ENCODE peak calls at places on chromosomes 11 and 22, in four cellular contexts. B is COR-L47; R is iPS DF 6.9; C is stimulated activated CD4-positive, alpha-beta T cell treated with anti-CD3 and anti-CD28 coated beads, TNF-alpha, amount 100 ng/mL, for 4 hours. Q is an unnamed sample.

GRCh38 chr22:19607198-19608113 is 83.2 kb upstream of the CLDN5 start:
- DNase-seq in B (peak), R (no peak), C (no peak), Q (peak)

GRCh38 chr11:113147249-113147648 is 167.1 kb upstream of the TTC12 start:
- DNase-seq in B (peak), R (no peak), C (no peak), Q (peak)

GRCh38 chr22:45134313-45134712 is 29.4 kb upstream of the NUP50 start:
- DNase-seq in B (no peak), R (no peak), C (no peak), Q (no peak)

GRCh38 chr11:19660076-19660475 is 52.6 kb upstream of the NAV2 start:
- DNase-seq in R (no peak), C (no peak), B (no peak), Q (no peak)

GRCh38 chr22:17565986-17566687 is 2.8 kb downstream of the SLC25A18 start:
- DNase-seq in R (no peak), B (no peak), C (no peak), Q (no peak)

GRCh38 chr11:46524201-46524600 is 69.6 kb downstream of the AMBRA1 start:
- DNase-seq in R (no peak), C (no peak), B (peak), Q (no peak)

GRCh38 chr22:44281706-44282637 is 30.8 kb downstream of the SHISAL1 start:
- DNase-seq in B (no peak), C (no peak), R (no peak), Q (no peak)

GRCh38 chr22:38706101-38706884 is 549 bp downstream of the GTPBP1 start:
- DNase-seq in R (no peak), C (peak), B (no peak), Q (peak)

GRCh38 chr11:66743271-66743968 is 14.4 kb upstream of the SPTBN2 start:
- DNase-seq in C (no peak), B (no peak), R (no peak), Q (no peak)

GRCh38 chr11:127115844-127116243 is 115.3 kb upstream of the KIRREL3 start:
- DNase-seq in C (no peak), R (no peak), B (no peak), Q (no peak)

GRCh38 chr22:32737811-32738210 is 63.7 kb upstream of the TIMP3 start:
- DNase-seq in B (no peak), C (no peak), R (no peak), Q (no peak)

GRCh38 chr11:83656931-83657330 is 370.8 kb upstream of the CCDC90B start:
- DNase-seq in C (no peak), B (no peak), R (no peak), Q (no peak)

GRCh38 chr11:14378171-14378570 is 19.2 kb upstream of the RRAS2 start:
- DNase-seq in B (no peak), R (no peak), C (no peak), Q (no peak)

GRCh38 chr11:110086892-110087309 is 6.3 kb upstream of the ZC3H12C start:
- DNase-seq in B (no peak), R (no peak), C (no peak), Q (no peak)

GRCh38 chr11:45104790-45105084 is 41.7 kb upstream of the PRDM11 start:
- DNase-seq in R (no peak), C (no peak), B (no peak), Q (no peak)

GRCh38 chr11:19808076-19808911 is 95.7 kb downstream of the NAV2 start:
- DNase-seq in B (no peak), R (no peak), C (no peak), Q (peak)

GRCh38 chr22:23282516-23282915 is 102.2 kb downstream of the BCR start:
- DNase-seq in R (no peak), C (no peak), B (no peak), Q (no peak)

GRCh38 chr11:104060820-104061219 is 24.4 kb downstream of the DDI1 start:
- DNase-seq in B (no peak), C (no peak), R (no peak), Q (no peak)

GRCh38 chr11:11584446-11584810 is 37.4 kb downstream of the GALNT18 start:
- DNase-seq in B (no peak), R (no peak), C (no peak), Q (no peak)

GRCh38 chr22:48442663-48443062 is 1385.0 kb downstream of the BRD1 start:
- DNase-seq in C (no peak), B (no peak), R (no peak), Q (no peak)

GRCh38 chr11:8092587-8093424 is 11.8 kb downstream of the TUB start:
- DNase-seq in B (peak), C (no peak), R (no peak), Q (peak)

GRCh38 chr22:46714550-46714949 is 23.5 kb downstream of the CERK start:
- DNase-seq in B (no peak), C (no peak), R (no peak), Q (peak)

GRCh38 chr22:22357024-22357868 is 112.7 kb downstream of the VPREB1 start:
- DNase-seq in C (peak), B (peak), R (peak), Q (peak)

GRCh38 chr11:123357353-123357989 is 72.6 kb upstream of the GRAMD1B start:
- DNase-seq in B (no peak), R (no peak), C (no peak), Q (no peak)

GRCh38 chr11:113984781-113985180 is 9.9 kb downstream of the HTR3A start:
- DNase-seq in C (no peak), B (no peak), R (no peak), Q (no peak)

Q was measured in cardiac muscle cell.